ENCODE peak calls at places on chromosomes 7 and 10, in nine cellular contexts. K, F, P, M, R, N, W, D and T are unnamed samples.

GRCh38 chr7:67019562-67020390 is 23.1 kb downstream of the TYW1 start:
- DNase-seq in K (no peak), F (no peak), P (no peak), M (no peak), R (no peak), N (no peak), W (no peak), D (peak; percentile 53), T (no peak)

GRCh38 chr10:91350651-91351081 is 59.5 kb upstream of the HECTD2 start:
- DNase-seq in K (no peak), F (no peak), P (no peak), M (no peak), R (no peak), N (no peak), W (no peak), D (no peak), T (no peak)

GRCh38 chr7:97390915-97391593 is 273.6 kb downstream of the SDHAF3 start:
- DNase-seq in K (no peak), F (no peak), P (no peak), M (no peak), R (no peak), N (no peak), W (no peak), D (no peak), T (no peak)

GRCh38 chr10:88027570-88027969 is 164.1 kb downstream of the PTEN start:
- DNase-seq in K (no peak), F (peak; percentile 37), P (no peak), M (no peak), R (peak; percentile 16), N (no peak), W (no peak), D (no peak), T (no peak)

GRCh38 chr10:9825491-9826018 is 1192.1 kb upstream of the CELF2 start:
- DNase-seq in K (no peak), F (no peak), P (no peak), M (no peak), R (no peak), N (no peak), W (peak; percentile 52), D (peak; percentile 46), T (no peak)

GRCh38 chr10:100827819-100828743 is 82.7 kb downstream of the PAX2 start:
- DNase-seq in K (no peak), F (no peak), P (no peak), M (peak; percentile 75), R (peak; percentile 49), N (no peak), W (peak; percentile 55), D (peak; percentile 46), T (no peak)

GRCh38 chr10:75195035-75195763 is 15.4 kb upstream of the VDAC2 start:
- DNase-seq in K (no peak), F (no peak), P (peak; percentile 26), M (no peak), R (no peak), N (no peak), W (no peak), D (no peak), T (no peak)

GRCh38 chr7:26919906-26920530 is 55.6 kb upstream of the SKAP2 start:
- DNase-seq in K (no peak), F (no peak), P (no peak), M (no peak), R (no peak), N (no peak), W (no peak), D (no peak), T (no peak)

GRCh38 chr10:97494863-97495506 is 3.2 kb downstream of the MMS19 start:
- DNase-seq in K (no peak), F (no peak), P (no peak), M (no peak), R (no peak), N (no peak), W (no peak), D (no peak), T (no peak)

DNA sequence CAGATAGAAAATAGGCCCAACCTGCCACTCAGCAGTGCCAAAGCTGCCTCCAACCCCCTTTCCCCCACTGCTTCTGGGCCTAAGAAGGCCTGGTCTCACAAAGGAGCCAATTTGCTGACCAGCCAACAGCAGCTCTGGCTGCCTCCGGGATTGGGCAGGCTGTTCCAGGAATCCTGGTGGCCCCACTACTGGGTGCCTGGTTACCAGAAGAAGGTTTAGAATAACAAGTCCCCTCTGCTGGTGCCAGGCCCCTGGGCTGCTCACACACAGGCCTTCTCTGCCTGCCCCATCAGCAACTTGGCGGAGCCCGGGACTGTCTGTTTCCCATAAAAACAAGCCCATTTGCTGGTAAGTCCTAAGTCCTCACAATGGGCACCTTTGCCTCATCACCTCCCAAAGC is 1.2 kb downstream of the PHKG1 start:
- DNase-seq in K (no peak), F (no peak), P (no peak), M (no peak), R (peak; percentile 24), N (no peak), W (no peak), D (no peak), T (no peak)
- TF ChIP-seq EP300 in K (no peak), F (no peak), P (no peak), M (no peak), R (no peak), N (no peak), W (no peak), D (no peak), T (no peak)

DNA sequence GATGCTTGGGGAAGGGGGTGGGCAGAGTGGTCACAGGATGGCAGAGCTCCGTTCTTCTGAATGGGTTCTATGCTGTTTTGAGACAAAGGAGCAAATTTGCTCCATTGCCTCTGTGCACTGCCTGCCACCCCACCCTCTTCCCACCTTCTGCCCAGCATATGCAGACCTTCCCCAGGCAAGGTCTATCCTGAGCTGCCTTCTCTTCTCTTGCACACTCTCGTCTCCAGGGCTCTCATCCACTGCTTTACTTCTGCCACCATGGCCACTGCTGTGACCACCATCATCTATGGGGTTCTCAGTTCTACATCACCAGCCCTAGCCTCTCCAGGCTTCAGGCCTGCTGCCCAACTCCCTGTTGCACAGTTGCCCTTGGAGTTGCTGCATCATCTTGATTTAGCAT is 230.4 kb downstream of the TMEM178B start:
- DNase-seq in K (no peak), F (no peak), P (no peak), M (no peak), R (no peak), N (no peak), W (no peak), D (no peak), T (no peak)
- TF ChIP-seq POLR2A in K (no peak), F (no peak), P (no peak), M (no peak), R (no peak), N (no peak), W (no peak), D (no peak), T (no peak)

GRCh38 chr7:85488406-85488805 is 301.6 kb upstream of the SEMA3D start:
- DNase-seq in K (no peak), F (no peak), P (no peak), M (no peak), R (no peak), N (no peak), W (no peak), D (no peak), T (no peak)

GRCh38 chr7:85489498-85489897 is 302.6 kb upstream of the SEMA3D start:
- DNase-seq in K (no peak), F (no peak), P (no peak), M (no peak), R (no peak), N (no peak), W (no peak), D (no peak), T (no peak)
- TF ChIP-seq EP300 in K (no peak), F (no peak), P (no peak), M (no peak), R (no peak), N (no peak), W (no peak), D (no peak), T (no peak)

DNA sequence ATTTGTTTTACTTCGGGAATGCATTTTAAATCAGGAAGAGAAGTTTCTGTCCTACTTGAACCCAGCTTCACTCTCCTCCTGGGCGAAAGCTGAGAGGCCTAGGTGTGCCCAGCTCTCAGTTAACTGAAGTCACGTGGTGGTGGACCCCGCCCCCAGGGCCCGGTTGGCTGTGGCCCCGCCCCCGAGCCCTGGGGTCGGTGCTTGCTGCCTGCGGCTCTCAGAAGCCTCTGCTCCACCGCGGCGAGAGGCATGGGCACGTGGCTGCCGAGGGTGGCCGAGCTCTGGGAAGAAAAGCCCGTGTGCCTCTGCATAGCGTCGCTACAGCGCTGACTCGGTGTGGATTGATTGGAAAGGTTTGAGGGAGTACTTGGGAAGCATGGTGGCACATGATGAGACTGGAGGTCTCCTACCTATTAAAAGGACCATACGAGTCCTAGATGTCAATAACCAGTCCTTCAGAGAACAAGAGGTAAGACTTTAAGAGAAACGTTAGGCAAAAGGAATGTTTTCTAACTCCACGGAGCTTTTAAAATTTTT is 34.1 kb downstream of the NET1 start:
- DNase-seq in K (peak; percentile 89), F (no peak), P (peak; percentile 98), M (peak; percentile 76), R (peak; percentile 97), N (peak; percentile 95), W (peak; percentile 97), D (peak; percentile 97), T (peak; percentile 95)
- TF ChIP-seq POLR2A in K (peak; percentile 100), F (peak; percentile 87), P (peak; percentile 68), M (peak; percentile 99), R (peak; percentile 99), N (peak; percentile 58), W (no peak), D (peak; percentile 98), T (peak; percentile 86)

GRCh38 chr7:151399305-151399601 is 10.6 kb downstream of the WDR86 start:
- DNase-seq in K (no peak), F (no peak), P (no peak), M (no peak), R (no peak), N (no peak), W (no peak), D (no peak), T (no peak)

GRCh38 chr7:151398446-151399304 is 11.2 kb downstream of the WDR86 start:
- DNase-seq in K (no peak), F (no peak), P (no peak), M (no peak), R (no peak), N (no peak), W (no peak), D (no peak), T (no peak)

GRCh38 chr7:151396328-151396970 is 13.4 kb downstream of the WDR86 start:
- DNase-seq in K (no peak), F (no peak), P (no peak), M (no peak), R (no peak), N (no peak), W (no peak), D (no peak), T (no peak)

GRCh38 chr7:151395036-151395367 is 14.8 kb downstream of the WDR86 start:
- DNase-seq in K (no peak), F (no peak), P (no peak), M (no peak), R (no peak), N (no peak), W (no peak), D (peak; percentile 73), T (no peak)

DNA sequence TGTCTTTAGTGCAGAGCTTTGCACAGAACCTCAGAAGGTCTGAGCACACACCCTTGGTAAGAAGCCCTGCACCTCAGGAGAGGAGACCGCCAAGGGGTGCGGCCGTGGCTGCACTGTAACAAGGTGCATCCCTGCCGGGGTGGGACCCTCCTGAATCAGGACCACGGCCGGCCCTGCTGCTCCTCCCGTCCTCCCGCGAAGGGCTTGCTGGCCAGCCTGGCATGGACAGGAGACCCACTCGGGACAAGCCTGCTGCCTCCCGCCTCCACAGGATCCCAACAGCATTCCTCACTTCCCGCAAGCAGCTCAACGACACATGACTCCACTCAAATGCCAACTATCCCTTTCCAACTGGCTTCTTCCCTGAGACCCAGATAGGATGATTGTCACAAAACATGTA is 12.8 kb downstream of the WDR86 start:
- DNase-seq in K (no peak), F (no peak), P (no peak), M (no peak), R (no peak), N (no peak), W (no peak), D (no peak), T (no peak)
- TF ChIP-seq EP300 in K (no peak), F (no peak), P (no peak), M (no peak), R (no peak), N (no peak), W (no peak), D (no peak), T (no peak)